ENCODE peak calls at places on chromosomes 11 and 22, in nine cellular contexts. R, K, I, Q, Y, F, J, U and P are unnamed samples.

GRCh38 chr11:2390091-2390870 is 10.3 kb upstream of the TSSC4 start:
- DNase-seq in R (no peak), K (no peak), I (no peak), Q (no peak), Y (no peak), F (no peak), J (no peak), U (no peak), P (no peak)

GRCh38 chr22:25546751-25547150 is 17.7 kb upstream of the GRK3 start:
- DNase-seq in R (no peak), K (no peak), I (no peak), Q (no peak), Y (no peak), F (no peak), J (no peak), U (no peak), P (no peak)

GRCh38 chr11:11827272-11827671 is 14.5 kb upstream of the USP47 start:
- DNase-seq in R (no peak), K (no peak), I (no peak), Q (no peak), Y (no peak), F (no peak), J (no peak), U (no peak), P (no peak)

GRCh38 chr11:12765428-12765827 is 91.2 kb downstream of the TEAD1 start:
- DNase-seq in R (no peak), K (no peak), I (peak), Q (peak), Y (no peak), F (no peak), J (no peak), U (peak), P (no peak)

GRCh38 chr22:50153756-50154140 is 16.8 kb upstream of the PANX2 start:
- DNase-seq in R (no peak), K (no peak), I (no peak), Q (no peak), Y (no peak), F (no peak), J (no peak), U (no peak), P (no peak)

GRCh38 chr11:94820480-94820879 is 52.3 kb downstream of the AMOTL1 start:
- DNase-seq in R (no peak), K (no peak), I (no peak), Q (no peak), Y (no peak), F (no peak), J (no peak), U (no peak), P (no peak)

GRCh38 chr11:34809191-34810106 is 106.7 kb downstream of the APIP start:
- DNase-seq in R (no peak), K (no peak), I (no peak), Q (no peak), Y (no peak), F (no peak), J (no peak), U (peak), P (peak)

GRCh38 chr11:112961751-112962747 is 829 bp downstream of the NCAM1 start:
- DNase-seq in R (no peak), K (no peak), I (no peak), Q (peak), Y (no peak), F (peak), J (no peak), U (peak), P (no peak)

GRCh38 chr22:32998373-32998772 is 59.8 kb downstream of the SYN3 start:
- DNase-seq in R (peak), K (no peak), I (no peak), Q (no peak), Y (no peak), F (no peak), J (no peak), U (no peak), P (no peak)

GRCh38 chr11:129766858-129767604 is 48.6 kb upstream of the TMEM45B start:
- DNase-seq in R (no peak), K (no peak), I (peak), Q (no peak), Y (no peak), F (no peak), J (no peak), U (peak), P (peak)

GRCh38 chr11:104222464-104222863 is 58.5 kb upstream of the PDGFD start:
- DNase-seq in R (no peak), K (no peak), I (no peak), Q (no peak), Y (no peak), F (no peak), J (no peak), U (no peak), P (no peak)

GRCh38 chr11:130560000-130560852 is 111.8 kb downstream of the ADAMTS15 start:
- DNase-seq in R (no peak), K (no peak), I (no peak), Q (no peak), Y (no peak), F (no peak), J (no peak), U (no peak), P (no peak)

GRCh38 chr11:27926981-27927481 is 180.9 kb downstream of the KIF18A start:
- DNase-seq in R (no peak), K (no peak), I (peak), Q (no peak), Y (no peak), F (no peak), J (peak), U (peak), P (peak)

GRCh38 chr11:72189448-72190250 is 2.3 kb upstream of the FOLR1 start:
- DNase-seq in R (peak), K (no peak), I (no peak), Q (peak), Y (no peak), F (no peak), J (no peak), U (no peak), P (no peak)

GRCh38 chr11:92269021-92269420 is 44.4 kb downstream of the FAT3 start:
- DNase-seq in R (no peak), K (no peak), I (peak), Q (no peak), Y (no peak), F (no peak), J (no peak), U (peak), P (peak)

GRCh38 chr22:22031183-22031560 is 48.6 kb upstream of the TOP3B start:
- DNase-seq in R (no peak), K (no peak), I (no peak), Q (no peak), Y (no peak), F (no peak), J (no peak), U (no peak), P (no peak)

GRCh38 chr11:96014234-96014633 is 90.3 kb upstream of the MTMR2 start:
- DNase-seq in R (no peak), K (no peak), I (peak), Q (peak), Y (no peak), F (no peak), J (no peak), U (peak), P (peak)

GRCh38 chr11:77596626-77597025 is 6.9 kb downstream of the AQP11 start:
- DNase-seq in R (no peak), K (no peak), I (peak), Q (no peak), Y (no peak), F (no peak), J (peak), U (peak), P (no peak)

GRCh38 chr11:131042711-131043110 is 126.4 kb upstream of the SNX19 start:
- DNase-seq in R (no peak), K (no peak), I (no peak), Q (no peak), Y (no peak), F (no peak), J (no peak), U (no peak), P (no peak)